ENCODE peak calls at places on chromosomes 13 and 19, in five cellular contexts. J is uterus, G is T-helper 17 cell, R is IMR-90, Y is aorta. E is an unnamed sample.

GRCh38 chr13:114022876-114023275 is 49.0 kb upstream of the C13orf46 start:
- DNase-seq in G (no peak), J (no peak), R (no peak), Y (peak; percentile 42), E (no peak)

GRCh38 chr13:45851171-45851889 is at the start of gene SIAH3:
- DNase-seq in R (no peak), Y (no peak), J (no peak), G (no peak), E (no peak)

GRCh38 chr13:95643471-95643813 is 1.1 kb downstream of the DZIP1 start:
- DNase-seq in R (peak; percentile 43), J (peak; percentile 23), G (no peak), Y (no peak), E (no peak)

GRCh38 chr13:98187862-98188261 is 10.8 kb upstream of the RNF113B start:
- DNase-seq in Y (no peak), J (no peak), R (no peak), G (no peak), E (no peak)

GRCh38 chr19:34217952-34218817 is 36.2 kb upstream of the GARRE1 start:
- DNase-seq in G (peak; percentile 54), Y (no peak), J (peak; percentile 29), R (peak; percentile 98), E (peak; percentile 84)

GRCh38 chr19:44725251-44725650 is 23.3 kb upstream of the BCL3 start:
- DNase-seq in G (no peak), Y (no peak), R (no peak), J (no peak), E (no peak)

GRCh38 chr19:48963371-48964204 is 1.5 kb upstream of the FTL start:
- DNase-seq in R (peak; percentile 71), J (peak; percentile 87), G (peak; percentile 41), Y (peak; percentile 93), E (peak; percentile 47)

GRCh38 chr13:30832845-30833332 is 73.2 kb upstream of the MEDAG start:
- DNase-seq in G (no peak), Y (peak; percentile 84), J (peak; percentile 50), R (no peak), E (peak; percentile 95)

GRCh38 chr13:67421475-67421874 is 191.3 kb upstream of the PCDH9 start:
- DNase-seq in G (no peak), Y (no peak), J (no peak), R (no peak), E (no peak)

GRCh38 chr13:27270594-27271520 is at the start of gene RASL11A:
- DNase-seq in Y (peak; percentile 96), J (peak; percentile 86), G (peak; percentile 60), R (peak; percentile 87), E (peak; percentile 77)

GRCh38 chr19:3346677-3347353 is 19.6 kb upstream of the NFIC start:
- DNase-seq in Y (peak; percentile 95), G (no peak), J (peak; percentile 81), R (no peak), E (peak; percentile 75)

GRCh38 chr13:30551194-30551593 is 66.5 kb upstream of the USPL1 start:
- DNase-seq in Y (no peak), J (no peak), G (no peak), R (peak; percentile 43), E (peak; percentile 17)

DNA sequence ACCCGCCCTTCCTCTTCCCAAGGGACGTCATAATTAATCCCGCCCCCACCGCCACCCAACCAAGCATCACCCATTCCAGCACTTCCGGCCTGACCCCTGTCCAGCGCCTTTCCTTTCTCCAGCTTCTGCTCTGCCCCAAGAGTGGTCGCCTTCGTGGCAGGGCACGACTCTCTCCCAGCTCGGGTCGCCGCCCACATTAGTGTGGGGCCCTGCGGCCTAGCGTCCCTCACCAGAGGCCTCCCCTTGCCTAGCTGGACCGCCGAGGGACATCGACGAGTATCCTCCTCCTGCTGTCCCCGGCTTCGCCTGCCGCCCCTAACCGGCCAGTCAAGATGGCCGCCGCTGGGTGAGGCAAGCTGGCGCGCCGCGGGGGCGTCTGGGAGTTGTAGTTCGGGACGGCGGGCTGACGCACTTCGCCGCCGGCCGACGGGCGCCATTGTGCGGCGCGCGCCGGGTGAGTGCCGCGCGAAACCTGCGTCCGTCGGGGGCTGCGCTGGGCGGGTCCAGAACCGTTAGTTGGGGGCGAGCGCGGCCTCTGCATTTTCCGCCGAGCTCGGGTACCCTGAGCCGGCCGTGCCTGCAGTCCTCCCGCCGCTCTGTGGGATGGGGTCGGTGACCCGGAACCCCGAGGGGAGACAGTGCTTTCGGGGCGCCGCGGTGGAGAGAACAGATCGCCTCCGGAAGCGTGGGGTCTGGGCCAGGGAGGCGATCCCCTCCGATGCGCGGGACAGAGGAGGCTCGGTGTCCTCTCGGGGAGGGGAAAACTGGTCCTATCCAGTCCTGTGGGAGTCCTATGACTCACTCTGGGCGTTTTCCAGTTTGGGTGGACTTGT is at the start of gene ZNF274:
- DNase-seq in R (peak; percentile 87), G (peak; percentile 84), J (peak; percentile 89), Y (peak; percentile 98), E (peak; percentile 89)
- H3K9me3 ChIP-seq in R (peaks cover 82% of the 10 kb centered on the region), G (peaks cover 60% of the 10 kb centered on the region), J (no peaks in the 10 kb centered on the region), Y (peaks cover 32% of the 10 kb centered on the region), E (peaks cover 6% of the 10 kb centered on the region)

DNA sequence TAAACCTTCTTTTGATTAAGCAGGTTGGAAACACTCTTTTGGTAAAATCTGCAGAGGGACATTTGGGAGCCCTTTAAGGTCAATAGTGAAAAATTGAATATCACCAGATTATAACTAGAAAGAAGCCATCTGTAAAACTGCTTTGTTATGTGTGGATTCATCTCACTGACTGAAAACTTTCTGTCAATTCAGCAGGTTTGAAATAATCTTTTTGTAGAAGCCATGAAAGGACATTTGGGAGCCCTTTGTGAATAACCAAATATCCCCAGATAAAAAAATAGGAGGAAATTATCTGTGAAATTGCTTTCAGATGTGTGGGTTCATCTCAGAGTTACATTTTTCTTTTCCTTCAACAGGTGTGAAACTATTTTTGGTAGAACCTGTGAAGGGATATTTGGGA is 1690.7 kb downstream of the UQCRFS1 start:
- DNase-seq in G (no peak), J (no peak), Y (no peak), R (no peak), E (no peak)
- H3K9me3 ChIP-seq in G (peaks cover 5% of the 10 kb centered on the region), J (no peaks in the 10 kb centered on the region), Y (no peaks in the 10 kb centered on the region), R (no peaks in the 10 kb centered on the region), E (no peaks in the 10 kb centered on the region)

GRCh38 chr19:37829526-37829925 is 50.1 kb upstream of the ZNF573 start:
- DNase-seq in J (no peak), R (no peak), Y (no peak), G (no peak), E (no peak)
- H3K9me3 ChIP-seq in J (no peaks in the 10 kb centered on the region), R (peaks cover 24% of the 10 kb centered on the region), Y (peaks cover 31% of the 10 kb centered on the region), G (peaks cover 4% of the 10 kb centered on the region), E (no peaks in the 10 kb centered on the region)

GRCh38 chr19:36748431-36749275 is 24.0 kb downstream of the ZNF850 start:
- DNase-seq in R (no peak), G (no peak), J (no peak), Y (no peak), E (no peak)
- H3K9me3 ChIP-seq in R (peaks cover 86% of the 10 kb centered on the region), G (peaks cover 53% of the 10 kb centered on the region), J (peaks cover 5% of the 10 kb centered on the region), Y (peaks cover 43% of the 10 kb centered on the region), E (peaks cover 6% of the 10 kb centered on the region)

GRCh38 chr19:57935731-57936130 is 529 bp upstream of the ZNF418 start:
- DNase-seq in R (no peak), Y (no peak), J (no peak), G (no peak), E (no peak)

GRCh38 chr19:57934820-57935665 is at the start of gene ZNF418:
- DNase-seq in G (peak; percentile 10), R (peak; percentile 84), J (peak; percentile 54), Y (no peak), E (peak; percentile 78)
- H3K9me3 ChIP-seq in G (peaks cover 19% of the 10 kb centered on the region), R (peaks cover 30% of the 10 kb centered on the region), J (no peaks in the 10 kb centered on the region), Y (peaks cover 21% of the 10 kb centered on the region), E (no peaks in the 10 kb centered on the region)